ENCODE peak calls at places on chromosomes 1 and 21, in six cellular contexts. One of them, this sample, is unnamed.
A peak's percentile ranks its signal among the peaks of the same experiment; 100 is the strongest.

GRCh38 chr1:87392241-87393192 is 63.8 kb downstream of the LMO4 start:
- DNase-seq in T-helper 1 cell: no peak
- DNase-seq in GM12891: no peak
- DNase-seq in endodermal cell: no peak
- DNase-seq in IMR-90: peak; percentile 68
- DNase-seq in NCI-H2081: no peak
- DNase-seq in this sample: no peak

GRCh38 chr21:44549525-44550211 is 1.6 kb downstream of the KRTAP10-2 start:
- DNase-seq in T-helper 1 cell: no peak
- DNase-seq in GM12891: no peak
- DNase-seq in endodermal cell: peak; percentile 62
- DNase-seq in IMR-90: no peak
- DNase-seq in NCI-H2081: no peak
- DNase-seq in this sample: no peak

GRCh38 chr21:46154155-46154954 is 1.0 kb downstream of the FTCD start:
- DNase-seq in T-helper 1 cell: no peak
- DNase-seq in GM12891: no peak
- DNase-seq in endodermal cell: peak; percentile 53
- DNase-seq in IMR-90: no peak
- DNase-seq in NCI-H2081: no peak
- DNase-seq in this sample: no peak

GRCh38 chr1:210499956-210500355 is 171.3 kb downstream of the HHAT start:
- DNase-seq in T-helper 1 cell: no peak
- DNase-seq in GM12891: no peak
- DNase-seq in endodermal cell: no peak
- DNase-seq in IMR-90: peak; percentile 11
- DNase-seq in NCI-H2081: no peak
- DNase-seq in this sample: no peak

GRCh38 chr21:44697811-44698734 is 1.1 kb downstream of the KRTAP10-12 start:
- DNase-seq in T-helper 1 cell: no peak
- DNase-seq in GM12891: no peak
- DNase-seq in endodermal cell: peak; percentile 85
- DNase-seq in IMR-90: no peak
- DNase-seq in NCI-H2081: no peak
- DNase-seq in this sample: no peak

GRCh38 chr1:243507001-243507671 is 251.3 kb downstream of the SDCCAG8 start:
- DNase-seq in T-helper 1 cell: no peak
- DNase-seq in GM12891: no peak
- DNase-seq in endodermal cell: peak; percentile 79
- DNase-seq in IMR-90: peak; percentile 66
- DNase-seq in NCI-H2081: peak; percentile 25
- DNase-seq in this sample: no peak

GRCh38 chr1:184324972-184325371 is 61.9 kb upstream of the C1orf21 start:
- DNase-seq in T-helper 1 cell: no peak
- DNase-seq in GM12891: no peak
- DNase-seq in endodermal cell: no peak
- DNase-seq in IMR-90: no peak
- DNase-seq in NCI-H2081: no peak
- DNase-seq in this sample: no peak

GRCh38 chr1:41803656-41804055 is 115.1 kb downstream of the HIVEP3 start:
- DNase-seq in T-helper 1 cell: no peak
- DNase-seq in GM12891: no peak
- DNase-seq in endodermal cell: no peak
- DNase-seq in IMR-90: no peak
- DNase-seq in NCI-H2081: no peak
- DNase-seq in this sample: no peak

GRCh38 chr1:199151634-199152429 is 513.0 kb downstream of the PTPRC start:
- DNase-seq in T-helper 1 cell: no peak
- DNase-seq in GM12891: no peak
- DNase-seq in endodermal cell: no peak
- DNase-seq in IMR-90: no peak
- DNase-seq in NCI-H2081: no peak
- DNase-seq in this sample: no peak